ENCODE peak calls at places on chromosomes 12 and 14, in six cellular contexts. G, L, T, X, R and I are unnamed samples.

GRCh38 chr14:72565200-72565599 is 328.7 kb downstream of the DPF3 start:
- DNase-seq in L (no peak), T (no peak), R (no peak), G (no peak), X (no peak), I (no peak)

GRCh38 chr14:75278422-75279152 is at the start of gene FOS:
- DNase-seq in R (peak; percentile 95), G (peak; percentile 94), X (peak; percentile 97), T (no peak), L (peak; percentile 99), I (peak; percentile 99)

GRCh38 chr14:95222870-95223398 is 65.6 kb upstream of the DICER1 start:
- DNase-seq in G (no peak), R (peak; percentile 10), T (no peak), L (no peak), X (peak; percentile 36), I (no peak)

GRCh38 chr12:64323476-64324225 is 66.9 kb downstream of the C12orf56 start:
- DNase-seq in T (no peak), L (no peak), X (peak; percentile 10), R (no peak), G (no peak), I (no peak)

GRCh38 chr14:55071870-55072640 is 20.6 kb downstream of the MAPK1IP1L start:
- DNase-seq in T (no peak), G (peak; percentile 99), X (peak; percentile 91), L (peak; percentile 49), R (peak; percentile 81), I (peak; percentile 84)

GRCh38 chr12:113302925-113303640 is 31.8 kb downstream of the SLC8B1 start:
- DNase-seq in X (no peak), G (no peak), T (no peak), R (no peak), L (no peak), I (no peak)

GRCh38 chr14:55094630-55095157 is 34.4 kb upstream of the LGALS3 start:
- DNase-seq in X (no peak), L (no peak), R (peak; percentile 42), G (peak; percentile 65), T (peak; percentile 23), I (no peak)

GRCh38 chr12:106144847-106145246 is 6.1 kb upstream of the NUAK1 start:
- DNase-seq in T (no peak), L (peak; percentile 54), R (no peak), G (peak; percentile 60), X (peak; percentile 11), I (no peak)

GRCh38 chr12:132268674-132269073 is 60.7 kb downstream of the GALNT9 start:
- DNase-seq in L (no peak), R (no peak), T (no peak), X (no peak), G (no peak), I (no peak)

GRCh38 chr12:121388421-121388981 is 11.4 kb upstream of the RNF34 start:
- DNase-seq in T (peak; percentile 76), G (peak; percentile 73), L (no peak), X (peak; percentile 65), R (peak; percentile 41), I (peak; percentile 61)

GRCh38 chr12:2804390-2805145 is 7.9 kb upstream of the ITFG2 start:
- DNase-seq in L (no peak), X (peak; percentile 79), T (no peak), G (peak; percentile 34), R (no peak), I (no peak)

GRCh38 chr12:64746663-64747062 is 12.5 kb downstream of the GNS start:
- DNase-seq in G (no peak), X (peak; percentile 14), L (no peak), R (peak; percentile 38), T (no peak), I (no peak)

GRCh38 chr14:104425763-104426691 is 153.5 kb upstream of the C14orf180 start:
- DNase-seq in R (no peak), L (no peak), G (no peak), T (no peak), X (no peak), I (no peak)

GRCh38 chr12:26195641-26196423 is 459 bp downstream of the SSPN start:
- DNase-seq in G (peak; percentile 36), R (no peak), X (peak; percentile 50), L (peak; percentile 30), T (no peak), I (no peak)

GRCh38 chr14:104362761-104363605 is 216.6 kb upstream of the C14orf180 start:
- DNase-seq in R (no peak), G (no peak), X (no peak), L (no peak), T (no peak), I (no peak)

GRCh38 chr12:19191089-19191488 is 61.6 kb downstream of the PLEKHA5 start:
- DNase-seq in T (no peak), R (no peak), L (no peak), G (no peak), X (no peak), I (no peak)

GRCh38 chr12:1527789-1528188 is 66.6 kb downstream of the FBXL14 start:
- DNase-seq in G (peak; percentile 93), X (peak; percentile 55), L (no peak), T (no peak), R (peak; percentile 54), I (no peak)

GRCh38 chr12:1927751-1928351 is 9.4 kb upstream of the CACNA2D4 start:
- DNase-seq in X (peak; percentile 83), G (no peak), T (no peak), L (no peak), R (no peak), I (no peak)

GRCh38 chr14:33930464-33930863 is 20.4 kb downstream of the EGLN3 start:
- DNase-seq in L (no peak), R (peak; percentile 55), X (no peak), T (no peak), G (no peak), I (no peak)

GRCh38 chr12:69906411-69907216 is 81.6 kb downstream of the MYRFL start:
- DNase-seq in R (no peak), L (peak; percentile 16), X (no peak), T (no peak), G (no peak), I (no peak)

GRCh38 chr14:21014761-21015190 is 10.1 kb downstream of the NDRG2 start:
- DNase-seq in G (peak; percentile 67), T (peak; percentile 65), L (peak; percentile 68), R (peak; percentile 88), X (peak; percentile 92), I (peak; percentile 75)

GRCh38 chr12:104622942-104623341 is 166.2 kb downstream of the CHST11 start:
- DNase-seq in L (no peak), G (no peak), R (no peak), T (no peak), X (no peak), I (no peak)

GRCh38 chr14:37889087-37889486 is 293.7 kb downstream of the TTC6 start:
- DNase-seq in X (no peak), G (no peak), L (no peak), R (no peak), T (no peak), I (no peak)

GRCh38 chr14:50947446-50947845 is 3.2 kb upstream of the PYGL start:
- DNase-seq in R (no peak), L (no peak), G (no peak), X (peak; percentile 12), T (no peak), I (no peak)

GRCh38 chr12:116093915-116094314 is 183.6 kb downstream of the MED13L start:
- DNase-seq in X (no peak), R (no peak), T (no peak), G (no peak), L (no peak), I (no peak)
- TF ChIP-seq CTCF in X (no peak), R (no peak), T (no peak), G (no peak), L (no peak), I (no peak)

GRCh38 chr12:123478762-123479161 is 20.8 kb downstream of the SNRNP35 start:
- DNase-seq in L (no peak), G (no peak), X (no peak), R (peak; percentile 79), T (no peak), I (peak; percentile 24)
- TF ChIP-seq CTCF in L (no peak), G (no peak), X (no peak), R (no peak), T (no peak), I (no peak)

DNA sequence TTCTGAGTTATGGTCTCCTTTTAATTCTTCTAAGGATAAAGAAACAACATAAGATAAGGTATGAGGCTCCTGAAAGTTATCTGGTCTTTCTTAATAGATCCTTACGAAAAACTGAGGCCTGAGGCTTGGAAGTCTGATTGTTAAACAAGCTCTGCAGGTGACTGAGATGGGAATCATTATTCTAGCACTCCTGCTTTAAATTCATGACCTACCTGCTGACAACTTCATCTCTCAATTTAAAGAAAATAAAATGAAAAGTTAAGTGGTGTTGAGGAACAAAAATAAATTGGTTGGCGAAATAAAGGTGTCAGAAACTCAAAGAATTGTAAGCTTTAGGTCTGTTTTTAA is 80.1 kb downstream of the FAR2 start:
- DNase-seq in L (no peak), T (no peak), R (no peak), G (no peak), X (no peak), I (no peak)
- TF ChIP-seq CTCF in L (no peak), T (no peak), R (no peak), G (no peak), X (no peak), I (no peak)

GRCh38 chr14:85530626-85531025 is 682 bp downstream of the FLRT2 start:
- DNase-seq in X (no peak), T (no peak), G (no peak), L (no peak), R (no peak), I (peak; percentile 8)

GRCh38 chr14:85532570-85532969 is 2.6 kb downstream of the FLRT2 start:
- DNase-seq in L (no peak), R (no peak), T (no peak), G (no peak), X (no peak), I (no peak)

GRCh38 chr14:85531141-85531593 is 1.2 kb downstream of the FLRT2 start:
- DNase-seq in G (peak; percentile 80), R (peak; percentile 85), L (no peak), X (peak; percentile 80), T (no peak), I (peak; percentile 19)

GRCh38 chr14:85532981-85533820 is 3.3 kb downstream of the FLRT2 start:
- DNase-seq in L (no peak), R (peak; percentile 93), T (no peak), G (peak; percentile 84), X (peak; percentile 92), I (peak; percentile 72)

GRCh38 chr14:85531594-85532391 is 1.8 kb downstream of the FLRT2 start:
- DNase-seq in T (no peak), L (no peak), X (peak; percentile 84), G (peak; percentile 90), R (peak; percentile 89), I (peak; percentile 62)
- TF ChIP-seq CTCF in T (peak; percentile 55), L (no peak), X (peak; percentile 47), G (peak; percentile 62), R (peak; percentile 37), I (peak; percentile 25)

GRCh38 chr12:67068204-67068731 is 200.9 kb upstream of the CAND1 start:
- DNase-seq in T (no peak), X (no peak), G (no peak), L (peak; percentile 4), R (peak; percentile 16), I (no peak)
- TF ChIP-seq CTCF in T (no peak), X (no peak), G (no peak), L (no peak), R (no peak), I (no peak)

GRCh38 chr14:68522510-68523325 is 270.1 kb downstream of the ZFP36L1 start:
- DNase-seq in L (no peak), R (no peak), G (no peak), T (no peak), X (peak; percentile 97), I (no peak)
- TF ChIP-seq CTCF in L (no peak), R (no peak), G (no peak), T (no peak), X (no peak), I (no peak)

GRCh38 chr14:101457177-101457935 is 103.9 kb upstream of the DIO3 start:
- DNase-seq in L (no peak), G (no peak), R (no peak), T (no peak), X (no peak), I (no peak)
- TF ChIP-seq CTCF in L (no peak), G (no peak), R (no peak), T (no peak), X (no peak), I (no peak)